ENCODE peak calls at places on chromosomes 1 and 21, in eight cellular contexts. S, O, D, Q, K, H, T and I are unnamed samples. For H3K4me1, the result is how much of the 10 kb centered on the place peaks cover.

GRCh38 chr21:33840771-33841170 is 74.8 kb downstream of the ATP5PO start:
- DNase-seq in Q (no peak), D (no peak), O (no peak), H (no peak), K (no peak), S (no peak), T (no peak), I (no peak)

GRCh38 chr1:10494754-10495474 is 20.2 kb downstream of the PEX14 start:
- DNase-seq in K (peak), T (peak), Q (peak), O (peak), S (peak), H (peak), D (peak), I (peak)

GRCh38 chr1:67599085-67599484 is 85.9 kb upstream of the GADD45A start:
- DNase-seq in Q (no peak), S (no peak), T (no peak), K (no peak), D (no peak), O (no peak), H (no peak), I (no peak)

GRCh38 chr1:207389728-207390464 is 64.2 kb upstream of the CR2 start:
- DNase-seq in T (peak), K (no peak), S (no peak), O (no peak), Q (no peak), H (no peak), D (no peak), I (peak)

GRCh38 chr1:24107462-24108225 is 4.3 kb downstream of the MYOM3 start:
- DNase-seq in K (no peak), H (no peak), S (no peak), Q (no peak), T (peak), D (no peak), O (no peak), I (peak)

GRCh38 chr1:83676106-83676505 is 322.8 kb downstream of the TTLL7 start:
- DNase-seq in K (no peak), S (no peak), H (no peak), O (no peak), Q (no peak), D (no peak), T (no peak), I (peak)

GRCh38 chr1:52551476-52552235 is 1.2 kb downstream of the TUT4 start:
- DNase-seq in O (peak), K (no peak), T (peak), S (no peak), H (no peak), Q (no peak), D (peak), I (peak)

GRCh38 chr1:69246109-69246508 is 321.6 kb upstream of the LRRC7 start:
- DNase-seq in K (no peak), O (peak), Q (no peak), S (no peak), D (no peak), T (no peak), H (no peak), I (no peak)

GRCh38 chr1:226549937-226550670 is 1.5 kb downstream of the STUM start:
- DNase-seq in O (peak), S (peak), D (peak), Q (peak), K (peak), H (peak), T (peak), I (peak)

GRCh38 chr1:194731025-194731424 is 1544.6 kb upstream of the B3GALT2 start:
- DNase-seq in S (no peak), H (no peak), K (no peak), D (no peak), Q (no peak), T (no peak), O (no peak), I (no peak)

GRCh38 chr1:3423245-3423829 is 31.1 kb upstream of the ARHGEF16 start:
- DNase-seq in D (no peak), T (no peak), O (no peak), Q (peak), K (peak), H (peak), S (no peak), I (no peak)

GRCh38 chr1:32765561-32766327 is 51.4 kb downstream of the YARS1 start:
- DNase-seq in H (no peak), D (no peak), Q (no peak), T (no peak), S (no peak), K (no peak), O (peak), I (no peak)
- H3K4me1 ChIP-seq in H (under half), D (under half), Q (under half), T (under half), S (under half), K (under half), O (under half), I (under half)

GRCh38 chr1:165633624-165634023 is 2.6 kb downstream of the MGST3 start:
- DNase-seq in O (no peak), H (no peak), T (peak), Q (no peak), D (no peak), K (no peak), S (no peak), I (peak)
- H3K4me1 ChIP-seq in O (under half), H (half or more), T (under half), Q (under half), D (under half), K (half or more), S (under half), I (half or more)

DNA sequence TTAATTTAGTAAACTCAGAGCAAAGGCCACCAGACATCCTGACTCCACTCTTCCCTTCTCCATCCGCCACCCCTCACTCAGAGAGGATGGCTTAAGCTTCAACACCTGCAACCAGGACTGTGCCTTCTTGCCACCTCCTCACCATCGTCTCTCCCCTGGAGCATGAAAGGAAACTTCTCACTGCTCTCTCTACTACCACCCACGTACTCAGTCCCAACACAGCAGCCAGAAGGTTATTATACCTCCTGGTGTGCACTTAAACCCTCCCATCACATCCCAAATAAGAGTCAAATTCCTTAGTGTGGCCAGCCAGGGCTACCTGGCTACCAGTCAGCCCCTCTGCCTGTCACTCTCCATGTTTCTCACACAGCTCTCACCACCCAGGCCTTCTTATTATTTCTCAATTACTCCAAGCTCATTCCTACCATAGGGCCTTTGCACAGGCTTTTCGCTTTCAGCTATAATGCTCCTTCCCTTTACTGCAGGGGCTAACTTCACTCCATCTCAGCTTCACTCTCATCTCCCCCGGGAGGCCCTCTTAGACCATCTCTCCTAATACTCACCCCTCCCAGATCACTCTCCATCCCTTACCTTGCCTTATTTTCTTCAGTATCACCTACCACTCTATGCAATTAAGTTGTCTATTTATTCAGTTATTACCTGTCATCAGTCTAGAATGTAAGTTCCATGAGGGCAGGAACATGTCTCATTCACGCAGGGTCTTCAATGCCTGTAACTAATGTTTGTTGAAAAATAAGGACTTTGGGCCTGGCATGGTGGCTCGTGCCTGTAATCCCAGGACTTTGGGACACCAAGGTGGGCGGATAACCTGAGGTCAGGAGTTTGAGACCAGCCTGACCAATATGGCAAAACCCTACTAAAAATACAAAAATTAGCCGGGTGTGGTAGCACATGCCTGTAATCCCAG is 137.5 kb downstream of the TOMM20 start:
- DNase-seq in T (no peak), D (no peak), Q (no peak), H (no peak), O (no peak), S (no peak), K (no peak), I (no peak)
- H3K4me1 ChIP-seq in T (under half), D (under half), Q (under half), H (under half), O (under half), S (under half), K (under half), I (under half)

DNA sequence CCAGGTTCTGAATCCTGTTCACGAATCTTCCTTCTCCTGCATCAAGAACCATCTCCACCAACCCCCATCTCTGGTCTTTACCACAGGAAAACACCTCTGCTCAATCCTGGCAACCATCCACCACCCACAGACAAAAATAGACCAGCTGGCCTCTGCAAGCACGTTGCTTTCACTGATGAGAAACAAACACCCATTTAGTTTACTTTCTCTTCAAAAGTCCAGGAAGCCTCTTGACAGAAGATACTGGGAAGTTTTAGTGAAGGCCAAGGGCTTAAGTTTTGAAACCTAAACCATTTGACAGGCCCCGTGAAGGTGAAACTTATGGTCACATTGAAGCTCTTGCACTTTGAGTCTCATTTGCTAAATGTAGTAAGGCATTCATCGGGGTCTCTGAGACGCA is 122.6 kb upstream of the PPP2R5A start:
- DNase-seq in D (peak), O (no peak), K (peak), Q (no peak), T (peak), H (peak), S (no peak), I (no peak)
- H3K4me1 ChIP-seq in D (under half), O (under half), K (under half), Q (under half), T (under half), H (half or more), S (under half), I (under half)

DNA sequence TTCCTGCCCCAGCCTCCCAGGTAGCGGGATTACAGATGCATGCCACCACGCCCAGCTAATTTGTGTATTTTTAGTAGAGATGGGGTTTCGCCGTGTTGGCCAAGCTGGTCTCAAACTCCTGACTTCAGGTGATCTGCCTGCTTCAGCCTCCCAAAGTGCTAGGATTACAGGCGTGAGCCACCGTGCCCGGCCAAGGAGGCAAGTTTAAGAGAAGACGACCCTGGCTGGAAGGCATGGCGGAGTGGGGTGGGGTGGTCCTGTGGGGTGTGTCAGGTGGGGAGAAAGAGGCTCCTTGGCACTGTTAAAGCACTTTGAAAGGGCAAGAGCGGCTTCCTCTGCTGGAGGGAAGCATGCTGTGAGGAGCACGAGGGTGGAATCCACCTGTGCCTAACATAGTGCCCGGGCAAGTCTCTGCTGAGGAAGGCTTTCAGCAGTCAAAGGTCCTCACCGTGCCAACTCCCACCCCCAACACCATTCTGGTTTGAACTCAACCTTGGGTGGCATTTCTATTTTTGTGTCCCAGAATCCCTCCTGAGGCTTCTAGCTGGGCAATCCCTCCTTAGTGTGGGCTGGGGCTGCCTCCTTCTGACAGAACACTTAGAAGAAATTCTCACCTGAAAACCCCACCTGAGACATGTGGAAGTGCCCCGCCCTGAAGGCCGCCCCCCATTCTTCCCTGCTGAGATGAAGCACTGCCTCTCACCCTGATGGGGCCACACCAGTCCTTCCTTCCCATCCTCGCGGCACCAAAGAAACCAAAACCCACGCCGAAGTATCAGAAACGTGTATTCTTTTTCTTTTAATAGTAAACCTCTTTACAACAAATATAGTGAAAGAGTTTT is 37.4 kb downstream of the MEF2D start:
- DNase-seq in K (no peak), H (no peak), Q (peak), T (no peak), S (no peak), O (no peak), D (no peak), I (no peak)
- H3K4me1 ChIP-seq in K (under half), H (half or more), Q (under half), T (under half), S (under half), O (under half), D (under half), I (under half)

DNA sequence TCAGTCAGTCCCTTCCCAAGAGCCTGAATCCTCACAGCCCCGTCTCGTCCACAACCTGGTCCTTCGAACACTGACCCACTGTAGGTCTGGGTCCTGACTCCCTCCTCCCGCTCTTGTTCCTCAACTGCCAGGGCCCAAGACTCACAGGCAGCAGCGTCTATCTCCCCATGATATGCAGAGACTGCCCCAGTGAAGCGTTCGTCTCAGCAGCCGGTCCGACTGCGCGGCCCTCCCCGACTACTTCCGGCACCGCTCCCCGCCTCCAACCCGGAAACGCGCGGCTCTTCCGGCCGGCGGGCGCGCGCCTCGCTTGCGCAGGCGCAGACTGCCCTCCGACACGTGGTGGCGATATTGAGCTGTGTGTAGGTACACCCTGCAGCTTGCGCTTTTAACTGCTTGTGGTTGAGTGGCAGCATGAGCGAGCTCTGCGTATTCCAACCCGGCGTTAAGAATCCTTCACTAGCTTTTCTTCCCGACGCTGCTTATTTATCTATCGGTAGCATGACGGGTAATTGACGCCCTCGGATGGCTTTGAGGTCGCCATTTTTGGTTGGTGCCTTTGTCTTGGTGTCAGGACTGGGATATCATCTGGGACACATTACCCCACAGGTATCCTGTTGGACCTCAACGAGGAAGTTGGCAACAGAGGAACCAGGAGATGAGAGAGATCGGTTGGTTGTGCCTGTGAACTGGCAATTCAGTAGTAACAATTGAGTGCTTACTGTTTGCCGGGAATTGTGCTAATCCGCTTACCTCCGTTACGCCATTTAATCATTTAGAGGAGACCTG is at the start of gene TAF12:
- DNase-seq in Q (peak), H (peak), D (peak), O (peak), T (peak), K (peak), S (peak), I (peak)
- H3K4me1 ChIP-seq in Q (under half), H (half or more), D (under half), O (under half), T (under half), K (under half), S (under half), I (under half)